ENCODE peak calls at places on chromosomes 2 and 18, in eight cellular contexts. I, T, Z, P, N, R, V and M are unnamed samples.

GRCh38 chr2:185475868-185476267 is 262.7 kb upstream of the FSIP2 start:
- DNase-seq in R (no peak), V (no peak), I (no peak), N (no peak), T (no peak), Z (no peak), P (no peak), M (no peak)

GRCh38 chr2:64153811-64154210 is 9.6 kb upstream of the PELI1 start:
- DNase-seq in P (no peak), V (no peak), N (no peak), I (no peak), T (no peak), R (no peak), Z (no peak), M (no peak)

GRCh38 chr2:60581461-60582282 is 28.2 kb upstream of the BCL11A start:
- DNase-seq in V (peak; percentile 76), T (peak; percentile 89), N (peak; percentile 70), Z (peak; percentile 94), R (peak; percentile 63), I (peak; percentile 67), P (no peak), M (peak; percentile 74)

GRCh38 chr18:58004317-58004716 is 39.7 kb upstream of the NEDD4L start:
- DNase-seq in N (no peak), R (no peak), I (no peak), Z (no peak), V (no peak), T (no peak), P (peak; percentile 51), M (no peak)

GRCh38 chr2:228282371-228282770 is 100.9 kb upstream of the SPHKAP start:
- DNase-seq in T (no peak), Z (no peak), I (no peak), V (no peak), R (no peak), P (no peak), N (no peak), M (no peak)

GRCh38 chr2:5803547-5803946 is 111.4 kb downstream of the SOX11 start:
- DNase-seq in R (no peak), T (no peak), N (no peak), V (no peak), Z (peak; percentile 22), P (peak; percentile 37), I (no peak), M (no peak)

GRCh38 chr18:35389095-35389618 is 12.0 kb upstream of the ZNF396 start:
- DNase-seq in N (no peak), V (no peak), R (no peak), P (peak; percentile 50), T (no peak), I (no peak), Z (no peak), M (no peak)

GRCh38 chr18:56097561-56098095 is 509.6 kb upstream of the TCF4 start:
- DNase-seq in N (no peak), T (no peak), P (no peak), V (no peak), I (no peak), R (no peak), Z (no peak), M (no peak)

GRCh38 chr2:8452979-8453903 is 228.6 kb upstream of the ID2 start:
- DNase-seq in I (no peak), T (no peak), Z (no peak), P (no peak), N (no peak), V (peak; percentile 33), R (no peak), M (no peak)

GRCh38 chr18:58793361-58793760 is 71.3 kb upstream of the ZNF532 start:
- DNase-seq in I (no peak), T (no peak), N (no peak), Z (no peak), V (no peak), R (peak; percentile 91), P (no peak), M (no peak)